ENCODE peak calls at places on chromosomes 13 and 19, in six cellular contexts. M is suprapubic skin, R is uterus, S is body of pancreas, K is AG04450, G is IMR-90. E is an unnamed sample.

GRCh38 chr13:113411216-113412023 is 41.9 kb downstream of the ADPRHL1 start:
- DNase-seq in M (no peak), R (no peak), S (no peak), K (peak; percentile 89), G (peak; percentile 99), E (peak; percentile 94)

GRCh38 chr13:28739376-28739775 is 20.6 kb upstream of the SLC46A3 start:
- DNase-seq in M (no peak), R (no peak), S (no peak), K (no peak), G (no peak), E (no peak)

GRCh38 chr19:54418030-54418929 is 3.0 kb downstream of the TTYH1 start:
- DNase-seq in M (no peak), R (no peak), S (no peak), K (no peak), G (peak; percentile 19), E (no peak)

GRCh38 chr19:32830231-32831014 is 39.1 kb downstream of the SLC7A9 start:
- DNase-seq in M (no peak), R (no peak), S (no peak), K (peak; percentile 6), G (peak; percentile 55), E (no peak)

GRCh38 chr13:20719783-20720182 is 16.3 kb downstream of the IL17D start:
- DNase-seq in M (peak; percentile 26), R (no peak), S (no peak), K (no peak), G (no peak), E (peak; percentile 84)

GRCh38 chr13:24644051-24644450 is 36.2 kb upstream of the ATP12A start:
- DNase-seq in M (no peak), R (no peak), S (no peak), K (no peak), G (peak; percentile 51), E (no peak)

GRCh38 chr19:29315566-29315965 is 102.6 kb upstream of the UQCRFS1 start:
- DNase-seq in M (no peak), R (no peak), S (no peak), K (no peak), G (no peak), E (no peak)

GRCh38 chr19:16878181-16878965 is 10.4 kb upstream of the F2RL3 start:
- DNase-seq in M (no peak), R (no peak), S (no peak), K (no peak), G (no peak), E (no peak)

GRCh38 chr13:93847162-93847561 is 620.6 kb downstream of the GPC6 start:
- DNase-seq in M (no peak), R (no peak), S (no peak), K (peak; percentile 42), G (peak; percentile 93), E (no peak)

GRCh38 chr13:48110930-48111721 is 16.2 kb upstream of the MED4 start:
- DNase-seq in M (no peak), R (no peak), S (no peak), K (no peak), G (no peak), E (no peak)

GRCh38 chr13:110379905-110380341 is 72.8 kb downstream of the COL4A2 start:
- DNase-seq in M (no peak), R (peak; percentile 11), S (no peak), K (no peak), G (peak; percentile 89), E (no peak)

GRCh38 chr13:21011378-21011777 is 50.0 kb downstream of the LATS2 start:
- DNase-seq in M (no peak), R (no peak), S (no peak), K (no peak), G (no peak), E (no peak)

GRCh38 chr19:38023245-38023644 is 116.2 kb downstream of the SIPA1L3 start:
- DNase-seq in M (no peak), R (no peak), S (no peak), K (no peak), G (peak; percentile 67), E (no peak)

GRCh38 chr19:36401475-36401874 is 17.0 kb downstream of the ZFP82 start:
- DNase-seq in M (no peak), R (no peak), S (no peak), K (no peak), G (no peak), E (no peak)

GRCh38 chr19:45670670-45671453 is 2.8 kb downstream of the GIPR start:
- DNase-seq in M (peak; percentile 88), R (peak; percentile 33), S (peak; percentile 95), K (peak; percentile 36), G (peak; percentile 72), E (no peak)

GRCh38 chr19:3270908-3271307 is 46.4 kb downstream of the CELF5 start:
- DNase-seq in M (no peak), R (no peak), S (no peak), K (no peak), G (peak; percentile 45), E (no peak)

GRCh38 chr19:29487432-29487831 is 38.4 kb upstream of the VSTM2B start:
- DNase-seq in M (no peak), R (no peak), S (no peak), K (no peak), G (no peak), E (no peak)

GRCh38 chr13:92843549-92843948 is 383.1 kb upstream of the GPC6 start:
- DNase-seq in M (no peak), R (no peak), S (no peak), K (peak; percentile 4), G (peak; percentile 69), E (no peak)

GRCh38 chr19:41537789-41538188 is 38.2 kb upstream of the CEACAM21 start:
- DNase-seq in M (no peak), R (no peak), S (no peak), K (no peak), G (peak; percentile 22), E (no peak)

GRCh38 chr19:1411255-1412191 is 4.1 kb downstream of the DAZAP1 start:
- DNase-seq in M (no peak), R (no peak), S (no peak), K (no peak), G (peak; percentile 54), E (peak; percentile 80)

GRCh38 chr19:44741841-44742352 is 6.6 kb upstream of the BCL3 start:
- DNase-seq in M (peak; percentile 98), R (peak; percentile 99), S (peak; percentile 98), K (peak; percentile 98), G (peak; percentile 100), E (peak; percentile 100)

GRCh38 chr13:24680258-24680920 is at the start of gene ATP12A:
- DNase-seq in M (no peak), R (no peak), S (peak; percentile 31), K (no peak), G (no peak), E (no peak)

GRCh38 chr19:18761531-18762110 is 29.5 kb downstream of the COMP start:
- DNase-seq in M (no peak), R (no peak), S (no peak), K (no peak), G (no peak), E (no peak)

GRCh38 chr19:18759435-18760426 is 31.4 kb downstream of the COMP start:
- DNase-seq in M (no peak), R (no peak), S (no peak), K (no peak), G (no peak), E (no peak)

GRCh38 chr19:18754501-18754900 is 36.6 kb downstream of the COMP start:
- DNase-seq in M (no peak), R (no peak), S (no peak), K (no peak), G (no peak), E (no peak)

GRCh38 chr19:18760440-18761383 is 30.4 kb downstream of the COMP start:
- DNase-seq in M (no peak), R (no peak), S (no peak), K (no peak), G (no peak), E (no peak)

DNA sequence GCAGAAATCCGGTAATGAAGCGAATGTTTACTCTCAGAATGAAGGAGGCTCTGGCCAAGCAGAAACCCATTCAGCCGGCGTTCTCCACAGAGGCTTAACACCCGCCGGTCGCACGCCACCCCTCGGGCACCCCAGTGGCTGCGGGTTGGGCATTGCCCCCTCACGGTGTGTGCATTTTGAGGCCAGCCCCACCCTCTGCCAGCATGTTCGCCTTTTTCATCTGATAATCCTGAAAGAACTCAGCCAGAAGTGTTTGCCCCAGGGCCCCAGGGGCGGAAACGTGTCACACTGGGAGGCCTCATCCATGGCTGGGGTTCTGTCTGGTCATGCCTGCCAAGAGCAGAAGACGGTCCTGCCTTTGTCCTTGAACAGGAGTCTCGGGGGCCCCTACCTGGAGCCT is 34.2 kb downstream of the COMP start:
- DNase-seq in M (no peak), R (no peak), S (no peak), K (no peak), G (no peak), E (no peak)
- H3K4me3 ChIP-seq in M (no peak overlapping the region), R (no peak overlapping the region), S (no peak overlapping the region), K (no peak overlapping the region), G (no peak overlapping the region), E (no peak overlapping the region)

DNA sequence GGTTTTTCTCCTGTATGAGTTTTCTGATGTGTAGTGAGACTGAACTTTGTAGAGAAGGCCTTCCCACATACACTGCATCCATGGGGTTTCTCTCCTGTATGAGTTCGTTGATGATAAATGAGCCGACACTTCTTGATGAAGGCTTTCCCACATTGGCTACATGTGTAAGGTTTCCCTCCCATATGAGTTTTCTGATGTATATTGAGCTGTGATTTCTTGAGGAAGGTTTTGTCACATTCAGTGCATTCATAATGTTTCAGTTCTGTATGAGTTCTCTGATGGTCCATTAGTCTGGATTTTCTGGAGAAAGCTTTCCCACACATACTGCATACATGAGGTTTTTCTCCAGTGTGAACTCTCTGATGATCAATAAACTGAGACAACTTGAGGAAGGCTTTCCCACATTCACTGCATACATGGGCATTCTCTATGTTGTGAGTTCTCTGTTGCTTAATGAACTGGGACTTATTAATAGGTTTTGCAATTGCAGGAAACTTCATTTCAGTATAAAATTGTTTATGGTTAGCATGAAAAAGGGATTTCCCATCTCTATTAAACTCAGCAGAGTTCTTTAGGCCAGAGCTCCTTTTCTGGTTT is 7.5 kb upstream of the ZNF350 start:
- DNase-seq in M (no peak), R (no peak), S (no peak), K (no peak), G (no peak), E (no peak)
- H3K9me3 ChIP-seq in M (peaks cover 62% of the 10 kb centered on the region), R (peaks cover 76% of the 10 kb centered on the region), S (peaks cover 10% of the 10 kb centered on the region), K (peaks cover 40% of the 10 kb centered on the region), G (peaks cover 60% of the 10 kb centered on the region), E (peaks cover 84% of the 10 kb centered on the region)

GRCh38 chr13:67259208-67259607 is 29.1 kb upstream of the PCDH9 start:
- DNase-seq in M (no peak), R (no peak), S (no peak), K (no peak), G (no peak), E (no peak)

GRCh38 chr13:67258482-67258881 is 28.3 kb upstream of the PCDH9 start:
- DNase-seq in M (no peak), R (no peak), S (no peak), K (no peak), G (no peak), E (no peak)
- H3K4me3 ChIP-seq in M (no peak overlapping the region), R (no peak overlapping the region), S (no peak overlapping the region), K (no peak overlapping the region), G (no peak overlapping the region), E (no peak overlapping the region)

DNA sequence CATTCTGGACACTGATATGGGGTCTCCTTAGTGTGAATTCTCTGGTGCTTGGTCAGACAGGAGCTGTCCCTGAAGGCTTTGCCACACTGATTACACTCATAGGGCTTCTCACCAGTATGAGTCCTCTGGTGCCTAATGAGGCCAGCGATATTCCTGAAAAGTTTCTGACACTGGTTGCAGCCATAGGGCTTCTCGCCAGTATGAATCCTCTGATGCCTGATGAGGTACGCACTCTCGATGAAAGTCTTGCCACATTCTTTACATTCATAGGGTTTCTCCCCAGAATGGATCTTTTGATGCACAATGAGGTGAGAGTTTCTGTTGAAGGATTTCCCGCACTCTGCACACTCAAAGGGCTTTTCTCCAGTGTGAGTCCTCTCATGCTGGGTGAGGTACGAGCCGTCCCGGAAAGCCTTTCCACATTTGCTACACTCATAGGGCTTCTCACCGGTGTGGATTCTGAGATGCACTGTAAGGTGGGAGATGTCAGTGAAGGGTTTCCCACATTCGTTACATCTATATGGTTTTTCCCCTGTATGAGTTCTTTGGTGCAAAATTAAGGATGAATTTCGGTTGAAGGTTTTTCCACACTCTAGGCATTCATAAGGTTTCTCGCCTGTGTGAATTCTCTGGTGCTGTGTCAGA is 22.4 kb downstream of the ZNF329 start:
- DNase-seq in M (no peak), R (no peak), S (no peak), K (no peak), G (no peak), E (no peak)
- H3K9me3 ChIP-seq in M (peaks cover 93% of the 10 kb centered on the region), R (peaks cover 94% of the 10 kb centered on the region), S (peaks cover 2% of the 10 kb centered on the region), K (peaks cover 94% of the 10 kb centered on the region), G (peaks cover 92% of the 10 kb centered on the region), E (peaks cover 23% of the 10 kb centered on the region)

E was measured in gastrocnemius medialis.